ENCODE peak calls at places on chromosome 3, in nine cellular contexts. A is A549; N is small intestine; Z is left ventricle myocardium inferior; I is WERI-Rb-1; D is RWPE2; F is MG63; H is CD8-positive, alpha-beta memory T cell; B is fibroblast of lung. U is an unnamed sample. For H3K9me3, the result is how much of the 10 kb centered on the place peaks cover.

GRCh38 chr3:64163755-64164148 is 61.5 kb downstream of the PRICKLE2 start:
- DNase-seq in A (no peak), N (no peak), Z (no peak), I (no peak), D (no peak), F (no peak), H (no peak), B (peak), U (no peak)

GRCh38 chr3:55690746-55691540 is 203.8 kb upstream of the WNT5A start:
- DNase-seq in A (no peak), N (no peak), Z (no peak), I (peak), D (no peak), F (no peak), H (no peak), B (no peak), U (no peak)

GRCh38 chr3:197573048-197573767 is 17.4 kb upstream of the BDH1 start:
- DNase-seq in A (no peak), N (no peak), Z (no peak), I (no peak), D (no peak), F (no peak), H (no peak), B (no peak), U (no peak)

GRCh38 chr3:108093616-108094015 is 2.8 kb upstream of the CD47 start:
- DNase-seq in A (no peak), N (no peak), Z (no peak), I (no peak), D (no peak), F (no peak), H (no peak), B (no peak), U (no peak)

GRCh38 chr3:171654809-171655208 is 155.5 kb downstream of the PLD1 start:
- DNase-seq in A (no peak), N (no peak), Z (peak), I (no peak), D (no peak), F (peak), H (no peak), B (peak), U (no peak)

GRCh38 chr3:142595951-142596725 is at the start of gene PLS1:
- DNase-seq in A (peak), N (peak), Z (peak), I (peak), D (peak), F (peak), H (peak), B (peak), U (peak)

GRCh38 chr3:62665627-62666433 is 209.4 kb downstream of the CADPS start:
- DNase-seq in A (peak), N (peak), Z (peak), I (peak), D (peak), F (peak), H (no peak), B (peak), U (no peak)

GRCh38 chr3:13483988-13484695 is 4.0 kb downstream of the HDAC11 start:
- DNase-seq in A (no peak), N (peak), Z (peak), I (no peak), D (peak), F (no peak), H (no peak), B (no peak), U (no peak)

GRCh38 chr3:15295506-15295905 is 36.9 kb downstream of the SH3BP5 start:
- DNase-seq in A (no peak), N (no peak), Z (no peak), I (no peak), D (no peak), F (no peak), H (no peak), B (peak), U (no peak)

GRCh38 chr3:64454179-64454578 is 228.9 kb upstream of the PRICKLE2 start:
- DNase-seq in A (no peak), N (no peak), Z (no peak), I (no peak), D (no peak), F (no peak), H (no peak), B (peak), U (no peak)

GRCh38 chr3:25252291-25252690 is 175.8 kb upstream of the RARB start:
- DNase-seq in A (no peak), N (no peak), Z (no peak), I (no peak), D (no peak), F (no peak), H (no peak), B (no peak), U (no peak)

GRCh38 chr3:25246921-25247320 is 181.1 kb upstream of the RARB start:
- DNase-seq in A (no peak), N (no peak), Z (no peak), I (no peak), D (no peak), F (no peak), H (no peak), B (no peak), U (no peak)
- H3K9me3 ChIP-seq in A (under half), N (under half), Z (half or more), I (under half), D (under half), F (under half), H (under half), B (under half), U (under half)

GRCh38 chr3:7112523-7113056 is 251.7 kb downstream of the GRM7 start:
- DNase-seq in A (no peak), N (no peak), Z (no peak), I (no peak), D (no peak), F (no peak), H (no peak), B (no peak), U (no peak)
- H3K9me3 ChIP-seq in A (under half), N (under half), Z (under half), I (under half), D (under half), F (under half), H (under half), B (under half), U (under half)

GRCh38 chr3:41265011-41265545 is 65.8 kb downstream of the CTNNB1 start:
- DNase-seq in A (peak), N (no peak), Z (no peak), I (no peak), D (no peak), F (peak), H (no peak), B (peak), U (no peak)

GRCh38 chr3:41265823-41266273 is 66.5 kb downstream of the CTNNB1 start:
- DNase-seq in A (no peak), N (no peak), Z (no peak), I (no peak), D (no peak), F (peak), H (no peak), B (peak), U (no peak)

GRCh38 chr3:41272667-41273066 is 73.4 kb downstream of the CTNNB1 start:
- DNase-seq in A (no peak), N (no peak), Z (no peak), I (no peak), D (no peak), F (no peak), H (no peak), B (no peak), U (no peak)

DNA sequence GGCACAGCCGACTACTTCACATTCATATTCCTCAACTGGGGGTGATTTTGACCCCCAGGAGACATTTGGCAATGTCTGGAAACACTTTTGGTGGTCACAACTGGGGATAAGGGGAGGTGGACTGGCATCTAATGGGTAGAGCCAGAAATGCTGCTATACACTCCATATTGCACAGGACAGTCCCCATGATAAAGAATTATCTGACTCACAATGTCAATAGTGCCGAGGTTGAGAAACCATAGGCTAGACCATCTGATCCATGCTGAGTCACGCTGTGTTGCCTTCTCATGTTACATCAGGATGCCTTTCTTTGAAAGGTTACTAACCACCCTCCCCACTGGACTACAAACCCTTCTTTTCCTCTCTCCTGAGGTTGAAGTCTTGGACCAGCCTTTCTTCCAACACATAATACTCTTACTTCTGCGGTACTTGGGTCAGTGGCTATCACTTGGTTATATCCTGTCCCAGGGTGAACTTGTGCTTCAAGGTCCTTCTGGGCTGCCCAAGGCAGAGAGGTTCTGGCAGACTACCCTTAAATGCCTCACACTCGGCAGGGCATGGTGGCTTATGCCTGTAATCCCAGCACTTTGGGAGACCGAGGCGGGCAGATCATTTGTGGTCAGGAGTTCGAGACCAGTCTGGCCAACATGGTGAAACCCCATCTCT is 68.8 kb downstream of the CTNNB1 start:
- DNase-seq in A (peak), N (no peak), Z (no peak), I (no peak), D (peak), F (peak), H (no peak), B (peak), U (no peak)
- H3K9me3 ChIP-seq in A (under half), N (under half), Z (under half), I (under half), D (under half), F (under half), H (under half), B (under half), U (under half)

DNA sequence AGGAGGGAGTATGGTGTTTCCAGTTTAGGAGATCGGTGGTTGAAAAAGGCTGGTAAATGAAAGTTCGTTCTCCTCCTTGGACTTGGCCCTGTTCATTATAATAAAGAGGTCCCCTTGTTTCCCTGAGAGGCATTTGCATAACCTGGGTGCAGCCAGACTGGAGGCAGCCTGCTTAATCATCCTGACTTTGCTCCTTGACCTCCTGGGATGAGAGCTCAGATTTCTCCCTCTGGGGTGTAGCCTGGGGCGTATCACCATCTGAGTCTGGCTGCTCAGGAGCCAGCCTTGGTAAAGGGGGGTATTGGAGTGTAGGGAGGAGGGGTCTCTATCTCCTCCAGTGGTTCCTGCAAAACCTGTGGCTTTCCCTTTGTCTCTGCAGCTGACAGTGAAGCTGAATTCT is 21.3 kb upstream of the ACAD9 start:
- DNase-seq in A (no peak), N (peak), Z (no peak), I (no peak), D (no peak), F (no peak), H (no peak), B (no peak), U (no peak)
- H3K9me3 ChIP-seq in A (half or more), N (under half), Z (half or more), I (under half), D (under half), F (half or more), H (under half), B (under half), U (under half)

DNA sequence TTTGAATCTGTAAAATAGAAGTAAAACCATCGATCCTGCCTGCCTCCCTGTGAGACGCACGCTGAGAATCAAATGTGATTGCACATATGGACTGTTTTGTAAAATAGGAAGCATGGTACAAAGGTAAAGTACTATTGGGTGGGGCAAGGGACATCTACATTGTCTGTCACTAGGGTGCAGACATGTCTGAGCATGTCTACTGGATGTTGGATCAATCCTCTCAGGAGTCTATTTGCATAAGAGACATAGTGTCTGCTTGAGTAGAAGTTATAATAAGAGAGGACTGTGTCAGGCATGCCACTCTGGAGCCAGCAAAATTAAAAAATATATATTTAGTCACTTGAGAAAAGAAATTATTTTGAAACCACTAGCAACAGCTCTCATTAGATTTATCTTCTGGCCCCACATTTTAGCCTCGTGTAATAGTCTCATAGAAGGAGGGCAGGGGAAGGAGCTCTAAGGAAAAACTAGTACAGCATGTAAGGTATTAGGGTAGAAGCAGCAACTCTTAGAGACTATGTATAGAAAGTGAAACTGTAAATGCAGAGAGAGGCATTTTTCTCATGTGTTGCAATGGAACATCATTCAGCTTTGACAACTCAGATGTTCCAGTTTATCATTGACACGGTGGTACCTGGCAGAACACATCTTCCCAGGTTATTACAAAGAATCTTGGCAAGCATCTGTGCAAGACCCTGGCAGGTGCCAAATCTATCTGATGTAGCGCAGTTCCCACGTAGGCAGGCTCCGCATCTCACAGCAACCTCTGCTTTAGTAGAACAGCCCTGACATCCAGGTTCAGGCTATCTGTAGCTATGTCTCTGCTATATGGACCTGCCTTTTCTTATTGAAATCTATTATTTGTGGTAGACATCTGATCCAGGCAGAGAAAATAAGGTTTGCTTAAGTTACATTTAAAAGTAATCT is 85.2 kb upstream of the CHL1 start:
- DNase-seq in A (no peak), N (peak), Z (no peak), I (peak), D (no peak), F (no peak), H (no peak), B (no peak), U (no peak)
- H3K9me3 ChIP-seq in A (under half), N (under half), Z (under half), I (under half), D (under half), F (under half), H (under half), B (under half), U (under half)

GRCh38 chr3:127234784-127235183 is 41.9 kb downstream of the PRR23E start:
- DNase-seq in A (no peak), N (no peak), Z (no peak), I (no peak), D (no peak), F (no peak), H (no peak), B (no peak), U (no peak)
- H3K9me3 ChIP-seq in A (under half), N (under half), Z (under half), I (under half), D (under half), F (under half), H (under half), B (under half), U (under half)